ENCODE peak calls at places on chromosome 12, in eight cellular contexts. U is K562; L is pancreas; E is astrocyte; X is tibial nerve; G is CD8-positive, alpha-beta T cell; R is mesothelial cell of epicardium; T is kidney. Q is an unnamed sample.

GRCh38 chr12:69508581-69508980 is 38.4 kb downstream of the FRS2 start:
- DNase-seq in R (no peak), X (no peak), U (no peak), G (no peak), T (no peak), E (no peak), L (no peak), Q (no peak)

GRCh38 chr12:5872745-5873144 is 72.3 kb downstream of the ANO2 start:
- DNase-seq in U (peak), X (no peak), R (no peak), L (no peak), E (peak), T (no peak), G (no peak), Q (no peak)

GRCh38 chr12:104064842-104065441 is 611 bp downstream of the HCFC2 start:
- DNase-seq in X (no peak), U (peak), G (no peak), L (peak), T (peak), E (no peak), R (no peak), Q (no peak)

GRCh38 chr12:42568952-42569916 is 20.3 kb downstream of the PRICKLE1 start:
- DNase-seq in L (no peak), G (no peak), T (no peak), E (peak), X (no peak), R (no peak), U (peak), Q (no peak)

GRCh38 chr12:8687846-8688601 is 9.8 kb upstream of the RIMKLB start:
- DNase-seq in G (no peak), T (no peak), E (peak), R (peak), L (peak), U (no peak), X (no peak), Q (peak)

GRCh38 chr12:17304503-17305347 is 698.8 kb upstream of the LMO3 start:
- DNase-seq in T (no peak), X (no peak), R (no peak), U (no peak), E (peak), L (no peak), G (no peak), Q (no peak)

GRCh38 chr12:121443911-121444841 is 44.3 kb downstream of the RNF34 start:
- DNase-seq in U (no peak), L (no peak), E (no peak), T (no peak), G (no peak), R (no peak), X (no peak), Q (no peak)

GRCh38 chr12:104605685-104606084 is 148.9 kb downstream of the CHST11 start:
- DNase-seq in T (no peak), U (no peak), X (peak), L (peak), R (no peak), G (no peak), E (peak), Q (no peak)

GRCh38 chr12:27463826-27464554 is 17.5 kb downstream of the SMCO2 start:
- DNase-seq in L (no peak), X (no peak), E (peak), G (no peak), U (no peak), T (peak), R (no peak), Q (no peak)

GRCh38 chr12:57232156-57232756 is 2.7 kb downstream of the SHMT2 start:
- DNase-seq in X (no peak), U (no peak), E (no peak), L (no peak), R (no peak), G (no peak), T (peak), Q (no peak)

GRCh38 chr12:124949066-124949465 is 34.6 kb upstream of the UBC start:
- DNase-seq in T (no peak), X (no peak), R (no peak), E (no peak), L (no peak), U (no peak), G (no peak), Q (no peak)

GRCh38 chr12:124654666-124655316 is 87.4 kb upstream of the NCOR2 start:
- DNase-seq in R (peak), T (peak), G (no peak), X (no peak), U (no peak), L (peak), E (no peak), Q (no peak)

GRCh38 chr12:30746190-30746589 is 8.6 kb downstream of the CAPRIN2 start:
- DNase-seq in T (no peak), E (no peak), X (no peak), R (no peak), G (no peak), U (no peak), L (no peak), Q (no peak)

GRCh38 chr12:38456769-38457168 is 140.2 kb downstream of the ALG10B start:
- DNase-seq in L (no peak), X (no peak), R (no peak), T (no peak), U (no peak), E (no peak), G (no peak), Q (no peak)

GRCh38 chr12:110744176-110744575 is 1.5 kb upstream of the PPP1CC start:
- DNase-seq in U (no peak), E (peak), X (no peak), T (no peak), G (no peak), R (no peak), L (peak), Q (no peak)

GRCh38 chr12:2294651-2295475 is 242.1 kb downstream of the CACNA1C start:
- DNase-seq in X (peak), G (no peak), U (no peak), R (no peak), E (peak), L (peak), T (no peak), Q (no peak)

GRCh38 chr12:84910549-84911241 is 1.9 kb downstream of the SLC6A15 start:
- DNase-seq in R (peak), T (peak), L (no peak), U (no peak), X (no peak), E (peak), G (no peak), Q (peak)

GRCh38 chr12:109605599-109606228 is 32.1 kb downstream of the MVK start:
- DNase-seq in R (no peak), G (no peak), U (no peak), L (no peak), X (no peak), E (no peak), T (no peak), Q (no peak)

GRCh38 chr12:6792522-6793201 is 3.3 kb downstream of the CD4 start:
- DNase-seq in E (no peak), R (peak), U (no peak), L (peak), X (no peak), G (peak), T (no peak), Q (peak)

DNA sequence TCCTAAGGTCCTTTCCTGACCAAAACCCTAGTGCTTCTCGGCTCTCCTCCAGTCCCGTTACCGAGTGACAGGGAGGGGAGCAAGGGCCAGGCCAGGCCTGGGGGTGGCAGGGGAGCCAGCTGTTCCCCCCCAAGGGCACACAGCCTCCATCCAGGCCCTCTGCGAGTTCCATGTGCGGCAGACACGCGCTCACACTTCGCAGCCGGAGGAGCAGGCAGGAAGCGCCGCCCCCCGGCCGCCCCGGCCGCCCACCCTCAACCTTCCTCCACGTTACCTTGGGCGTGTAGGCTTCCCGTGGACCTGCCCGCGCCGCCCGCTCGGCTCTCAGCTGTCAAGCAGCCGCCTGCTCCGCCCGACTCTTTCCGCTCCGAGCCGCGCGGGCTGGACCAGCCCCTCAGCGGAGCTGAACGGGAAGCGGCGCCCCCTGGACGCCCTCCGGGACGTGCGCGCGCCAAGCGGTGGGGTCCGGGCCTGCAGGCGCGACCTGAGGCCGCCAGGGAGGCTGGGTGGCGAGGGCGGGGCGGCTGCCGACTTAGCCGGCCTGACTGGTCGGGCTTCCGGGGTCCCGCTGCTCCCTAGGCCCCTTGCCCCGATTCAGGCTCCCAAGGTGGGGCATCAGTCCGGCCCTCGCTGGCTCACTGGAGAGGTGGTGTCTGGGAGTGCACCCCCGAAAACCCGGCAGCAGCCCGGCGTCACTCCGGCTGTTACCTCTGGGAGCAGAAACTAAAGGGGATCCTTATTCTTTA is at the start of gene CRACR2A:
- DNase-seq in U (peak), G (peak), T (peak), L (peak), E (peak), X (peak), R (peak), Q (peak)
- TF ChIP-seq CTCF in U (peak), G (peak), T (peak), L (peak), E (peak), X (peak), R (peak), Q (peak)

GRCh38 chr12:67018105-67018504 is 251.1 kb upstream of the CAND1 start:
- DNase-seq in T (no peak), L (no peak), G (no peak), U (peak), E (no peak), X (no peak), R (no peak), Q (no peak)
- TF ChIP-seq CTCF in T (no peak), L (no peak), G (no peak), U (peak), E (no peak), X (no peak), R (no peak), Q (no peak)

DNA sequence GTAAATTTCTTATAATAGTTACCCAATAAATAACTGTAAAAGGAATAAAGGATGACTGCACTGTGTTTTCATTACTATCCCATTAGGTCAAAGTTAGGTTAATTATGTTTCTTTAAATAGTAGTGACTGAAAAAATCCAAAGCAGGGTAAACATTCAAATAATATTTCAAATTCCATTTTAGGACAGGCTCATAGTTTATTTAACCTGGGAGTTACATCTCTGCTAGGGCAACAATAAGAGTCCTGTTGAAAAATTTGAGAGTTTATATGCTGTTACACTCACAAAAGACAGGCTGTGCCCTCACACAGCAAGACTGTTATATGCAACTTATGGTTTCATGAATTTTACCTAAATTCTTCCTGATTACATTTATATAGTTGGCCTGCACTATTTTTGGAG is 8.0 kb downstream of the ERP27 start:
- DNase-seq in L (no peak), X (no peak), T (no peak), G (no peak), E (peak), U (no peak), R (no peak), Q (no peak)
- TF ChIP-seq CTCF in L (no peak), X (no peak), T (peak), G (no peak), E (no peak), U (no peak), R (no peak), Q (no peak)

DNA sequence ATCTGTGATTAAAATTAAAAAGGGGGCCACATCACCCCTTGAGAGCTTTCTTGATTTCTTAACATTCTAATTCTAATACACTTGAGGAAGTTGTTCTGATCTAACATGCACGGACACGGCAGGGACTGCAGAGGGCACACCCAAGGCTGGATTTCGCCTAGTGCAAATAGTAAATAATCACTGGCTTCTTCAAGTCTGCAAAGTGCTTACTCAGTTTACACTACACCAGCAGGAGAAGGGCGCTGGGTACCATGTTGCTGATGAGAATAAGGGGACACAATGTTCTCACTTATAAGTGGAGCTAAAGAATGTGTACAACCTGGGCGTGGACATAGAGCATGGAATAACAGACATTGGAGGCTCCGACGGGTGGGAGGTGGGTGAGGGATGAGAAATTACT is 34.2 kb downstream of the TBX5 start:
- DNase-seq in G (no peak), E (no peak), L (no peak), X (no peak), R (no peak), T (no peak), U (no peak), Q (no peak)
- TF ChIP-seq CTCF in G (no peak), E (no peak), L (no peak), X (no peak), R (no peak), T (no peak), U (no peak), Q (no peak)

DNA sequence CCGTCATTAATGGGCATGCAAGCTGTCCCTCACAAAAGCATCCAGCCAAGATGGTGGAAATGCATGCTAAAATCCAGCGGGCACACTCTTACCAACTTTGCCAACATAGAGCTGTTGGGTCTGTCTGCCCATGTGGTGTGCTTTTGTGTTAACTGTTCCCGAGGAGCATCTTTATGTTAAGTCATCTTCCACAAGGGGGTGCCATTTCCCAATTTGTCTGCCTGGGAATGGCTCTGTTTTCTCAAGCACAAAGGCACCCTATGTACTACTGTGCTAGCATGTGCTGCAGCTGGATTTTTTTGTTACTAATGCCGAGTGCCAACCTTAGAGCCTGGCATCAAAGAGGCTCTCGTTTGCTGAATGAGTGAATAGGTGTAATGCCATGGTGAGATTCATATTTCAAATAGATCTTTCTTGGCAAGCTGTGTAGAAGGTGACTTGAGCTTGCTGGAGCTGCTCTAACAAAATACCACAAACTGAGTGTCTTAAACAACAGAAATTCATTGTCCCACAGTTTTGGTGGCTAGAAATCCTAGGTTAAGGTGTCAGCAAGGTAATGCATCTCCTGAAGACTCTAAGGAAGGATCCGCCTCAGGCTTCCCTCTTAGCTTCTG is 74.3 kb downstream of the TRHDE start:
- DNase-seq in E (peak), L (peak), T (no peak), G (no peak), X (peak), U (peak), R (peak), Q (peak)
- TF ChIP-seq CTCF in E (peak), L (peak), T (peak), G (no peak), X (peak), U (peak), R (peak), Q (peak)

Q was measured in neural crest cell.